ENCODE peak calls at places on chromosome 17, in nine cellular contexts. One of them, this sample, is unnamed.

GRCh38 chr17:31529841-31530251 is 138.4 kb downstream of the RAB11FIP4 start:
- DNase-seq in NCI-H1694 treated with DMSO at 0.1 percent for 48 hours: no peak
- DNase-seq in kidney tubule cell: no peak
- DNase-seq in nephron progenitor cell: no peak
- DNase-seq in fibroblast of lung: no peak
- DNase-seq in suprapubic skin: no peak
- DNase-seq in HEK293T: no peak
- DNase-seq in body of pancreas: no peak
- DNase-seq in stimulated activated CD8-positive, alpha-beta memory T cell treated with anti-CD3 and anti-CD28 coated beads, Interleukin-4, amount 100 ng/mL, for 1 hour: no peak
- DNase-seq in this sample: no peak

GRCh38 chr17:50277357-50277754 is 3.1 kb downstream of the TMEM92 start:
- DNase-seq in NCI-H1694 treated with DMSO at 0.1 percent for 48 hours: no peak
- DNase-seq in kidney tubule cell: no peak
- DNase-seq in nephron progenitor cell: no peak
- DNase-seq in fibroblast of lung: no peak
- DNase-seq in suprapubic skin: no peak
- DNase-seq in HEK293T: no peak
- DNase-seq in body of pancreas: no peak
- DNase-seq in stimulated activated CD8-positive, alpha-beta memory T cell treated with anti-CD3 and anti-CD28 coated beads, Interleukin-4, amount 100 ng/mL, for 1 hour: no peak
- DNase-seq in this sample: peak; percentile 14

GRCh38 chr17:82065638-82066303 is at the start of gene DUS1L:
- DNase-seq in NCI-H1694 treated with DMSO at 0.1 percent for 48 hours: no peak
- DNase-seq in kidney tubule cell: peak; percentile 59
- DNase-seq in nephron progenitor cell: peak; percentile 77
- DNase-seq in fibroblast of lung: peak; percentile 61
- DNase-seq in suprapubic skin: no peak
- DNase-seq in HEK293T: peak; percentile 86
- DNase-seq in body of pancreas: peak; percentile 62
- DNase-seq in stimulated activated CD8-positive, alpha-beta memory T cell treated with anti-CD3 and anti-CD28 coated beads, Interleukin-4, amount 100 ng/mL, for 1 hour: peak; percentile 43
- DNase-seq in this sample: no peak

GRCh38 chr17:32689348-32689747 is 187.6 kb downstream of the MYO1D start:
- DNase-seq in NCI-H1694 treated with DMSO at 0.1 percent for 48 hours: no peak
- DNase-seq in kidney tubule cell: no peak
- DNase-seq in nephron progenitor cell: no peak
- DNase-seq in fibroblast of lung: no peak
- DNase-seq in suprapubic skin: no peak
- DNase-seq in HEK293T: no peak
- DNase-seq in body of pancreas: no peak
- DNase-seq in stimulated activated CD8-positive, alpha-beta memory T cell treated with anti-CD3 and anti-CD28 coated beads, Interleukin-4, amount 100 ng/mL, for 1 hour: no peak
- DNase-seq in this sample: no peak

GRCh38 chr17:80524150-80524712 is 20.4 kb upstream of the RPTOR start:
- DNase-seq in NCI-H1694 treated with DMSO at 0.1 percent for 48 hours: peak; percentile 88
- DNase-seq in kidney tubule cell: no peak
- DNase-seq in nephron progenitor cell: no peak
- DNase-seq in fibroblast of lung: no peak
- DNase-seq in suprapubic skin: no peak
- DNase-seq in HEK293T: no peak
- DNase-seq in body of pancreas: no peak
- DNase-seq in stimulated activated CD8-positive, alpha-beta memory T cell treated with anti-CD3 and anti-CD28 coated beads, Interleukin-4, amount 100 ng/mL, for 1 hour: no peak
- DNase-seq in this sample: no peak

GRCh38 chr17:63700528-63701441 is 860 bp upstream of the LIMD2 start:
- DNase-seq in NCI-H1694 treated with DMSO at 0.1 percent for 48 hours: peak; percentile 43
- DNase-seq in kidney tubule cell: no peak
- DNase-seq in nephron progenitor cell: peak; percentile 52
- DNase-seq in fibroblast of lung: peak; percentile 44
- DNase-seq in suprapubic skin: peak; percentile 74
- DNase-seq in HEK293T: no peak
- DNase-seq in body of pancreas: peak; percentile 48
- DNase-seq in stimulated activated CD8-positive, alpha-beta memory T cell treated with anti-CD3 and anti-CD28 coated beads, Interleukin-4, amount 100 ng/mL, for 1 hour: no peak
- DNase-seq in this sample: peak; percentile 73

GRCh38 chr17:13385481-13385907 is 216.2 kb downstream of the HS3ST3A1 start:
- DNase-seq in NCI-H1694 treated with DMSO at 0.1 percent for 48 hours: no peak
- DNase-seq in kidney tubule cell: peak; percentile 88
- DNase-seq in nephron progenitor cell: no peak
- DNase-seq in fibroblast of lung: no peak
- DNase-seq in suprapubic skin: no peak
- DNase-seq in HEK293T: no peak
- DNase-seq in body of pancreas: no peak
- DNase-seq in stimulated activated CD8-positive, alpha-beta memory T cell treated with anti-CD3 and anti-CD28 coated beads, Interleukin-4, amount 100 ng/mL, for 1 hour: no peak
- DNase-seq in this sample: no peak

GRCh38 chr17:14784997-14785696 is 480.0 kb downstream of the PMP22 start:
- DNase-seq in NCI-H1694 treated with DMSO at 0.1 percent for 48 hours: no peak
- DNase-seq in kidney tubule cell: no peak
- DNase-seq in nephron progenitor cell: no peak
- DNase-seq in fibroblast of lung: no peak
- DNase-seq in suprapubic skin: no peak
- DNase-seq in HEK293T: no peak
- DNase-seq in body of pancreas: no peak
- DNase-seq in stimulated activated CD8-positive, alpha-beta memory T cell treated with anti-CD3 and anti-CD28 coated beads, Interleukin-4, amount 100 ng/mL, for 1 hour: no peak
- DNase-seq in this sample: peak; percentile 61

GRCh38 chr17:15651001-15651582 is 31.6 kb upstream of the FBXW10B start:
- DNase-seq in NCI-H1694 treated with DMSO at 0.1 percent for 48 hours: no peak
- DNase-seq in kidney tubule cell: peak; percentile 42
- DNase-seq in nephron progenitor cell: no peak
- DNase-seq in fibroblast of lung: no peak
- DNase-seq in suprapubic skin: no peak
- DNase-seq in HEK293T: peak; percentile 2
- DNase-seq in body of pancreas: no peak
- DNase-seq in stimulated activated CD8-positive, alpha-beta memory T cell treated with anti-CD3 and anti-CD28 coated beads, Interleukin-4, amount 100 ng/mL, for 1 hour: no peak
- DNase-seq in this sample: no peak

GRCh38 chr17:79873583-79873982 is 34.3 kb upstream of the CBX4 start:
- DNase-seq in NCI-H1694 treated with DMSO at 0.1 percent for 48 hours: no peak
- DNase-seq in kidney tubule cell: no peak
- DNase-seq in nephron progenitor cell: no peak
- DNase-seq in fibroblast of lung: no peak
- DNase-seq in suprapubic skin: no peak
- DNase-seq in HEK293T: no peak
- DNase-seq in body of pancreas: no peak
- DNase-seq in stimulated activated CD8-positive, alpha-beta memory T cell treated with anti-CD3 and anti-CD28 coated beads, Interleukin-4, amount 100 ng/mL, for 1 hour: no peak
- DNase-seq in this sample: no peak

GRCh38 chr17:21075739-21076085 is 32.9 kb upstream of the USP22 start:
- DNase-seq in NCI-H1694 treated with DMSO at 0.1 percent for 48 hours: no peak
- DNase-seq in kidney tubule cell: no peak
- DNase-seq in nephron progenitor cell: no peak
- DNase-seq in fibroblast of lung: no peak
- DNase-seq in suprapubic skin: no peak
- DNase-seq in HEK293T: no peak
- DNase-seq in body of pancreas: no peak
- DNase-seq in stimulated activated CD8-positive, alpha-beta memory T cell treated with anti-CD3 and anti-CD28 coated beads, Interleukin-4, amount 100 ng/mL, for 1 hour: no peak
- DNase-seq in this sample: no peak

GRCh38 chr17:72273301-72274056 is 152.7 kb downstream of the SOX9 start:
- DNase-seq in NCI-H1694 treated with DMSO at 0.1 percent for 48 hours: no peak
- DNase-seq in kidney tubule cell: no peak
- DNase-seq in nephron progenitor cell: no peak
- DNase-seq in fibroblast of lung: peak; percentile 14
- DNase-seq in suprapubic skin: no peak
- DNase-seq in HEK293T: no peak
- DNase-seq in body of pancreas: no peak
- DNase-seq in stimulated activated CD8-positive, alpha-beta memory T cell treated with anti-CD3 and anti-CD28 coated beads, Interleukin-4, amount 100 ng/mL, for 1 hour: no peak
- DNase-seq in this sample: no peak

GRCh38 chr17:40320771-40321501 is 12.0 kb downstream of the RARA start:
- DNase-seq in NCI-H1694 treated with DMSO at 0.1 percent for 48 hours: no peak
- DNase-seq in kidney tubule cell: no peak
- DNase-seq in nephron progenitor cell: no peak
- DNase-seq in fibroblast of lung: no peak
- DNase-seq in suprapubic skin: peak; percentile 93
- DNase-seq in HEK293T: no peak
- DNase-seq in body of pancreas: no peak
- DNase-seq in stimulated activated CD8-positive, alpha-beta memory T cell treated with anti-CD3 and anti-CD28 coated beads, Interleukin-4, amount 100 ng/mL, for 1 hour: no peak
- DNase-seq in this sample: peak; percentile 58

GRCh38 chr17:50218071-50218759 is 16.8 kb upstream of the COL1A1 start:
- DNase-seq in NCI-H1694 treated with DMSO at 0.1 percent for 48 hours: no peak
- DNase-seq in kidney tubule cell: no peak
- DNase-seq in nephron progenitor cell: no peak
- DNase-seq in fibroblast of lung: peak; percentile 86
- DNase-seq in suprapubic skin: no peak
- DNase-seq in HEK293T: no peak
- DNase-seq in body of pancreas: no peak
- DNase-seq in stimulated activated CD8-positive, alpha-beta memory T cell treated with anti-CD3 and anti-CD28 coated beads, Interleukin-4, amount 100 ng/mL, for 1 hour: no peak
- DNase-seq in this sample: no peak

GRCh38 chr17:58693751-58694150 is 1.3 kb downstream of the RAD51C start:
- DNase-seq in NCI-H1694 treated with DMSO at 0.1 percent for 48 hours: no peak
- DNase-seq in kidney tubule cell: no peak
- DNase-seq in nephron progenitor cell: no peak
- DNase-seq in fibroblast of lung: no peak
- DNase-seq in suprapubic skin: no peak
- DNase-seq in HEK293T: no peak
- DNase-seq in body of pancreas: no peak
- DNase-seq in stimulated activated CD8-positive, alpha-beta memory T cell treated with anti-CD3 and anti-CD28 coated beads, Interleukin-4, amount 100 ng/mL, for 1 hour: no peak
- DNase-seq in this sample: no peak

GRCh38 chr17:1703063-1703462 is 7.1 kb downstream of the TLCD2 start:
- DNase-seq in NCI-H1694 treated with DMSO at 0.1 percent for 48 hours: no peak
- DNase-seq in kidney tubule cell: peak; percentile 60
- DNase-seq in nephron progenitor cell: no peak
- DNase-seq in fibroblast of lung: no peak
- DNase-seq in suprapubic skin: no peak
- DNase-seq in HEK293T: no peak
- DNase-seq in body of pancreas: no peak
- DNase-seq in stimulated activated CD8-positive, alpha-beta memory T cell treated with anti-CD3 and anti-CD28 coated beads, Interleukin-4, amount 100 ng/mL, for 1 hour: no peak
- DNase-seq in this sample: no peak

GRCh38 chr17:65198653-65199382 is 61.6 kb downstream of the RGS9 start:
- DNase-seq in NCI-H1694 treated with DMSO at 0.1 percent for 48 hours: peak; percentile 78
- DNase-seq in kidney tubule cell: peak; percentile 65
- DNase-seq in nephron progenitor cell: peak; percentile 12
- DNase-seq in fibroblast of lung: peak; percentile 78
- DNase-seq in suprapubic skin: no peak
- DNase-seq in HEK293T: peak; percentile 79
- DNase-seq in body of pancreas: peak; percentile 27
- DNase-seq in stimulated activated CD8-positive, alpha-beta memory T cell treated with anti-CD3 and anti-CD28 coated beads, Interleukin-4, amount 100 ng/mL, for 1 hour: no peak
- DNase-seq in this sample: no peak

GRCh38 chr17:33927732-33928133 is 327.4 kb upstream of the CCL2 start:
- DNase-seq in NCI-H1694 treated with DMSO at 0.1 percent for 48 hours: peak; percentile 66
- DNase-seq in kidney tubule cell: peak; percentile 31
- DNase-seq in nephron progenitor cell: no peak
- DNase-seq in fibroblast of lung: peak; percentile 5
- DNase-seq in suprapubic skin: no peak
- DNase-seq in HEK293T: no peak
- DNase-seq in body of pancreas: no peak
- DNase-seq in stimulated activated CD8-positive, alpha-beta memory T cell treated with anti-CD3 and anti-CD28 coated beads, Interleukin-4, amount 100 ng/mL, for 1 hour: no peak
- DNase-seq in this sample: no peak

GRCh38 chr17:10526517-10526916 is 8.2 kb upstream of the MYH1 start:
- DNase-seq in NCI-H1694 treated with DMSO at 0.1 percent for 48 hours: no peak
- DNase-seq in kidney tubule cell: no peak
- DNase-seq in nephron progenitor cell: no peak
- DNase-seq in fibroblast of lung: no peak
- DNase-seq in suprapubic skin: no peak
- DNase-seq in HEK293T: no peak
- DNase-seq in body of pancreas: no peak
- DNase-seq in stimulated activated CD8-positive, alpha-beta memory T cell treated with anti-CD3 and anti-CD28 coated beads, Interleukin-4, amount 100 ng/mL, for 1 hour: no peak
- DNase-seq in this sample: no peak

GRCh38 chr17:82496529-82497434 is 22.8 kb upstream of the FOXK2 start:
- DNase-seq in NCI-H1694 treated with DMSO at 0.1 percent for 48 hours: peak; percentile 92
- DNase-seq in kidney tubule cell: peak; percentile 90
- DNase-seq in nephron progenitor cell: peak; percentile 98
- DNase-seq in fibroblast of lung: peak; percentile 93
- DNase-seq in suprapubic skin: peak; percentile 98
- DNase-seq in HEK293T: peak; percentile 94
- DNase-seq in body of pancreas: peak; percentile 95
- DNase-seq in stimulated activated CD8-positive, alpha-beta memory T cell treated with anti-CD3 and anti-CD28 coated beads, Interleukin-4, amount 100 ng/mL, for 1 hour: peak; percentile 81
- DNase-seq in this sample: peak; percentile 95

GRCh38 chr17:9363440-9364350 is 211.9 kb downstream of the STX8 start:
- DNase-seq in NCI-H1694 treated with DMSO at 0.1 percent for 48 hours: no peak
- DNase-seq in kidney tubule cell: peak; percentile 46
- DNase-seq in nephron progenitor cell: no peak
- DNase-seq in fibroblast of lung: peak; percentile 61
- DNase-seq in suprapubic skin: no peak
- DNase-seq in HEK293T: no peak
- DNase-seq in body of pancreas: no peak
- DNase-seq in stimulated activated CD8-positive, alpha-beta memory T cell treated with anti-CD3 and anti-CD28 coated beads, Interleukin-4, amount 100 ng/mL, for 1 hour: no peak
- DNase-seq in this sample: no peak

GRCh38 chr17:52419256-52419655 is 260.7 kb upstream of the CA10 start:
- DNase-seq in NCI-H1694 treated with DMSO at 0.1 percent for 48 hours: no peak
- DNase-seq in kidney tubule cell: no peak
- DNase-seq in nephron progenitor cell: no peak
- DNase-seq in fibroblast of lung: no peak
- DNase-seq in suprapubic skin: no peak
- DNase-seq in HEK293T: no peak
- DNase-seq in body of pancreas: peak; percentile 82
- DNase-seq in stimulated activated CD8-positive, alpha-beta memory T cell treated with anti-CD3 and anti-CD28 coated beads, Interleukin-4, amount 100 ng/mL, for 1 hour: no peak
- DNase-seq in this sample: peak; percentile 57

GRCh38 chr17:63698886-63699637 is 863 bp downstream of the LIMD2 start:
- DNase-seq in NCI-H1694 treated with DMSO at 0.1 percent for 48 hours: no peak
- DNase-seq in kidney tubule cell: peak; percentile 54
- DNase-seq in nephron progenitor cell: no peak
- DNase-seq in fibroblast of lung: peak; percentile 27
- DNase-seq in suprapubic skin: peak; percentile 78
- DNase-seq in HEK293T: no peak
- DNase-seq in body of pancreas: peak; percentile 67
- DNase-seq in stimulated activated CD8-positive, alpha-beta memory T cell treated with anti-CD3 and anti-CD28 coated beads, Interleukin-4, amount 100 ng/mL, for 1 hour: peak; percentile 79
- DNase-seq in this sample: peak; percentile 79

GRCh38 chr17:78737332-78737731 is 44.7 kb downstream of the CYTH1 start:
- DNase-seq in NCI-H1694 treated with DMSO at 0.1 percent for 48 hours: no peak
- DNase-seq in kidney tubule cell: peak; percentile 59
- DNase-seq in nephron progenitor cell: no peak
- DNase-seq in fibroblast of lung: peak; percentile 84
- DNase-seq in suprapubic skin: no peak
- DNase-seq in HEK293T: no peak
- DNase-seq in body of pancreas: no peak
- DNase-seq in stimulated activated CD8-positive, alpha-beta memory T cell treated with anti-CD3 and anti-CD28 coated beads, Interleukin-4, amount 100 ng/mL, for 1 hour: no peak
- DNase-seq in this sample: no peak

GRCh38 chr17:34499576-34499975 is 79.8 kb upstream of the TMEM132E start:
- DNase-seq in NCI-H1694 treated with DMSO at 0.1 percent for 48 hours: no peak
- DNase-seq in kidney tubule cell: peak; percentile 37
- DNase-seq in nephron progenitor cell: peak; percentile 64
- DNase-seq in fibroblast of lung: peak; percentile 9
- DNase-seq in suprapubic skin: peak; percentile 2
- DNase-seq in HEK293T: peak; percentile 7
- DNase-seq in body of pancreas: no peak
- DNase-seq in stimulated activated CD8-positive, alpha-beta memory T cell treated with anti-CD3 and anti-CD28 coated beads, Interleukin-4, amount 100 ng/mL, for 1 hour: no peak
- DNase-seq in this sample: no peak

GRCh38 chr17:47066841-47067682 is 88.0 kb upstream of the RPRML start:
- DNase-seq in NCI-H1694 treated with DMSO at 0.1 percent for 48 hours: peak; percentile 92
- DNase-seq in kidney tubule cell: peak; percentile 90
- DNase-seq in nephron progenitor cell: peak; percentile 71
- DNase-seq in fibroblast of lung: peak; percentile 94
- DNase-seq in suprapubic skin: peak; percentile 87
- DNase-seq in HEK293T: peak; percentile 94
- DNase-seq in body of pancreas: peak; percentile 85
- DNase-seq in stimulated activated CD8-positive, alpha-beta memory T cell treated with anti-CD3 and anti-CD28 coated beads, Interleukin-4, amount 100 ng/mL, for 1 hour: peak; percentile 61
- DNase-seq in this sample: peak; percentile 73

GRCh38 chr17:49646391-49647255 is 31.3 kb downstream of the SPOP start:
- DNase-seq in NCI-H1694 treated with DMSO at 0.1 percent for 48 hours: no peak
- DNase-seq in kidney tubule cell: peak; percentile 93
- DNase-seq in nephron progenitor cell: no peak
- DNase-seq in fibroblast of lung: peak; percentile 59
- DNase-seq in suprapubic skin: no peak
- DNase-seq in HEK293T: no peak
- DNase-seq in body of pancreas: peak; percentile 10
- DNase-seq in stimulated activated CD8-positive, alpha-beta memory T cell treated with anti-CD3 and anti-CD28 coated beads, Interleukin-4, amount 100 ng/mL, for 1 hour: no peak
- DNase-seq in this sample: no peak

GRCh38 chr17:40992666-40993065 is 1.3 kb downstream of the KRTAP3-3 start:
- DNase-seq in NCI-H1694 treated with DMSO at 0.1 percent for 48 hours: no peak
- DNase-seq in kidney tubule cell: no peak
- DNase-seq in nephron progenitor cell: no peak
- DNase-seq in fibroblast of lung: no peak
- DNase-seq in suprapubic skin: no peak
- DNase-seq in HEK293T: no peak
- DNase-seq in body of pancreas: no peak
- DNase-seq in stimulated activated CD8-positive, alpha-beta memory T cell treated with anti-CD3 and anti-CD28 coated beads, Interleukin-4, amount 100 ng/mL, for 1 hour: no peak
- DNase-seq in this sample: no peak

GRCh38 chr17:82926081-82926480 is 86.3 kb upstream of the ZNF750 start:
- DNase-seq in NCI-H1694 treated with DMSO at 0.1 percent for 48 hours: no peak
- DNase-seq in kidney tubule cell: no peak
- DNase-seq in nephron progenitor cell: no peak
- DNase-seq in fibroblast of lung: no peak
- DNase-seq in suprapubic skin: no peak
- DNase-seq in HEK293T: no peak
- DNase-seq in body of pancreas: no peak
- DNase-seq in stimulated activated CD8-positive, alpha-beta memory T cell treated with anti-CD3 and anti-CD28 coated beads, Interleukin-4, amount 100 ng/mL, for 1 hour: no peak
- DNase-seq in this sample: no peak

GRCh38 chr17:69175812-69176517 is 34.3 kb upstream of the ABCA6 start:
- DNase-seq in NCI-H1694 treated with DMSO at 0.1 percent for 48 hours: no peak
- DNase-seq in kidney tubule cell: peak; percentile 80
- DNase-seq in nephron progenitor cell: no peak
- DNase-seq in fibroblast of lung: peak; percentile 88
- DNase-seq in suprapubic skin: no peak
- DNase-seq in HEK293T: no peak
- DNase-seq in body of pancreas: peak; percentile 8
- DNase-seq in stimulated activated CD8-positive, alpha-beta memory T cell treated with anti-CD3 and anti-CD28 coated beads, Interleukin-4, amount 100 ng/mL, for 1 hour: no peak
- DNase-seq in this sample: no peak

GRCh38 chr17:9928601-9929341 is 23.7 kb upstream of the RCVRN start:
- DNase-seq in NCI-H1694 treated with DMSO at 0.1 percent for 48 hours: no peak
- DNase-seq in kidney tubule cell: peak; percentile 63
- DNase-seq in nephron progenitor cell: peak; percentile 70
- DNase-seq in fibroblast of lung: peak; percentile 93
- DNase-seq in suprapubic skin: no peak
- DNase-seq in HEK293T: peak; percentile 50
- DNase-seq in body of pancreas: peak; percentile 25
- DNase-seq in stimulated activated CD8-positive, alpha-beta memory T cell treated with anti-CD3 and anti-CD28 coated beads, Interleukin-4, amount 100 ng/mL, for 1 hour: no peak
- DNase-seq in this sample: no peak